ENCODE peak calls at places on chromosomes 11 and 22, in nine cellular contexts. V is cardiac muscle cell, C is OCI-LY7, K is AG09309, L is NCI-H1105, R is astrocyte of the spinal cord, B is astrocyte of the cerebellum, N is testis, F is hepatic stellate cell. M is an unnamed sample.

GRCh38 chr22:31748490-31748889 is 1.4 kb downstream of the PRR14L start:
- DNase-seq in V (no peak), C (no peak), K (no peak), L (no peak), R (no peak), B (no peak), N (no peak), F (no peak), M (no peak)

GRCh38 chr22:48084041-48084748 is 1321.7 kb downstream of the TBC1D22A start:
- DNase-seq in V (no peak), C (peak; percentile 46), K (no peak), L (no peak), R (no peak), B (no peak), N (no peak), F (no peak), M (no peak)

GRCh38 chr22:27971926-27972325 is 52.9 kb upstream of the PITPNB start:
- DNase-seq in V (no peak), C (no peak), K (no peak), L (no peak), R (no peak), B (no peak), N (no peak), F (no peak), M (no peak)

GRCh38 chr22:49411236-49411635 is 416.4 kb downstream of the BRD1 start:
- DNase-seq in V (no peak), C (no peak), K (no peak), L (no peak), R (no peak), B (no peak), N (no peak), F (no peak), M (no peak)

GRCh38 chr11:94504689-94505293 is 7.5 kb upstream of the C11orf97 start:
- DNase-seq in V (peak; percentile 50), C (peak; percentile 64), K (no peak), L (peak; percentile 27), R (peak; percentile 67), B (peak; percentile 62), N (no peak), F (no peak), M (peak; percentile 49)

GRCh38 chr22:46773074-46773473 is 10.6 kb downstream of the TBC1D22A start:
- DNase-seq in V (no peak), C (peak; percentile 30), K (no peak), L (no peak), R (no peak), B (no peak), N (no peak), F (no peak), M (no peak)

GRCh38 chr11:6606471-6607189 is 3.1 kb downstream of the ILK start:
- DNase-seq in V (peak; percentile 96), C (peak; percentile 52), K (peak; percentile 67), L (peak; percentile 3), R (peak; percentile 92), B (peak; percentile 84), N (peak; percentile 95), F (peak; percentile 96), M (peak; percentile 63)

GRCh38 chr11:70712471-70712870 is 314.1 kb downstream of the CTTN start:
- DNase-seq in V (no peak), C (no peak), K (no peak), L (no peak), R (no peak), B (no peak), N (no peak), F (no peak), M (no peak)

GRCh38 chr11:65555693-65556231 is 2.4 kb downstream of the LTBP3 start:
- DNase-seq in V (no peak), C (no peak), K (peak; percentile 64), L (no peak), R (peak; percentile 90), B (no peak), N (no peak), F (peak; percentile 87), M (no peak)

GRCh38 chr11:17810736-17811135 is 76.2 kb downstream of the KCNC1 start:
- DNase-seq in V (peak; percentile 53), C (no peak), K (no peak), L (no peak), R (peak; percentile 37), B (peak; percentile 34), N (peak; percentile 89), F (no peak), M (no peak)

GRCh38 chr11:71420455-71421241 is 27.5 kb downstream of the DHCR7 start:
- DNase-seq in V (peak; percentile 49), C (peak; percentile 81), K (no peak), L (peak; percentile 33), R (peak; percentile 41), B (no peak), N (peak; percentile 66), F (peak; percentile 63), M (no peak)

GRCh38 chr11:80700386-80700785 is 1259.6 kb upstream of the TENM4 start:
- DNase-seq in V (no peak), C (no peak), K (no peak), L (no peak), R (no peak), B (no peak), N (no peak), F (no peak), M (no peak)

GRCh38 chr11:415640-416041 is 842 bp upstream of the SIGIRR start:
- DNase-seq in V (no peak), C (no peak), K (no peak), L (no peak), R (no peak), B (no peak), N (no peak), F (no peak), M (no peak)

GRCh38 chr11:117824571-117825537 is at the start of gene FXYD2:
- DNase-seq in V (no peak), C (no peak), K (no peak), L (no peak), R (no peak), B (no peak), N (peak; percentile 63), F (no peak), M (no peak)

GRCh38 chr11:118921929-118922744 is 3.6 kb downstream of the BCL9L start:
- DNase-seq in V (peak; percentile 85), C (no peak), K (no peak), L (no peak), R (no peak), B (no peak), N (peak; percentile 91), F (peak; percentile 81), M (no peak)

GRCh38 chr11:128503231-128503991 is 83.9 kb downstream of the ETS1 start:
- DNase-seq in V (no peak), C (no peak), K (peak; percentile 88), L (no peak), R (peak; percentile 89), B (no peak), N (no peak), F (no peak), M (no peak)

GRCh38 chr11:62005231-62005661 is 37.8 kb upstream of the FTH1 start:
- DNase-seq in V (no peak), C (no peak), K (no peak), L (no peak), R (no peak), B (no peak), N (no peak), F (no peak), M (no peak)

GRCh38 chr11:104735013-104735412 is 163.2 kb downstream of the CASP12 start:
- DNase-seq in V (no peak), C (no peak), K (no peak), L (no peak), R (no peak), B (no peak), N (no peak), F (no peak), M (no peak)

GRCh38 chr22:23276656-23277582 is 96.6 kb downstream of the BCR start:
- DNase-seq in V (no peak), C (no peak), K (no peak), L (no peak), R (no peak), B (no peak), N (no peak), F (no peak), M (no peak)

GRCh38 chr22:23070418-23071162 is at the start of gene GNAZ:
- DNase-seq in V (peak; percentile 30), C (peak; percentile 67), K (no peak), L (peak; percentile 23), R (no peak), B (no peak), N (no peak), F (no peak), M (no peak)

GRCh38 chr11:34682822-34683221 is 61.9 kb downstream of the EHF start:
- DNase-seq in V (no peak), C (no peak), K (peak; percentile 0), L (no peak), R (no peak), B (peak; percentile 1), N (no peak), F (no peak), M (no peak)

GRCh38 chr11:127345819-127346459 is 345.4 kb upstream of the KIRREL3 start:
- DNase-seq in V (peak; percentile 59), C (peak; percentile 35), K (no peak), L (peak; percentile 49), R (peak; percentile 22), B (peak; percentile 2), N (peak; percentile 58), F (peak; percentile 50), M (no peak)

GRCh38 chr11:11083441-11083840 is 225.6 kb upstream of the ZBED5 start:
- DNase-seq in V (no peak), C (no peak), K (no peak), L (no peak), R (no peak), B (no peak), N (no peak), F (no peak), M (no peak)

GRCh38 chr11:57974830-57975229 is 48.9 kb upstream of the OR9Q1 start:
- DNase-seq in V (no peak), C (no peak), K (no peak), L (no peak), R (peak; percentile 1), B (no peak), N (no peak), F (no peak), M (peak; percentile 1)

GRCh38 chr11:126522152-126522551 is 166.7 kb downstream of the ST3GAL4 start:
- DNase-seq in V (no peak), C (no peak), K (no peak), L (no peak), R (no peak), B (no peak), N (no peak), F (no peak), M (no peak)

GRCh38 chr11:113550179-113550578 is 75.0 kb upstream of the DRD2 start:
- DNase-seq in V (peak; percentile 13), C (no peak), K (no peak), L (no peak), R (no peak), B (no peak), N (no peak), F (no peak), M (no peak)

GRCh38 chr11:6351782-6352181 is 31.5 kb upstream of the CAVIN3 start:
- DNase-seq in V (no peak), C (no peak), K (no peak), L (no peak), R (no peak), B (no peak), N (no peak), F (no peak), M (no peak)

GRCh38 chr11:16191212-16191851 is 165.0 kb downstream of the SOX6 start:
- DNase-seq in V (no peak), C (peak; percentile 60), K (no peak), L (peak; percentile 24), R (no peak), B (no peak), N (peak; percentile 49), F (no peak), M (no peak)

GRCh38 chr11:69427906-69428880 is 53.3 kb upstream of the LINC01488 start:
- DNase-seq in V (no peak), C (no peak), K (no peak), L (no peak), R (no peak), B (no peak), N (no peak), F (no peak), M (no peak)

GRCh38 chr11:28521075-28521474 is 412.9 kb downstream of the METTL15 start:
- DNase-seq in V (no peak), C (no peak), K (no peak), L (peak; percentile 6), R (no peak), B (no peak), N (no peak), F (no peak), M (no peak)

GRCh38 chr22:27850000-27850465 is 48.5 kb upstream of the MN1 start:
- DNase-seq in V (no peak), C (no peak), K (no peak), L (no peak), R (peak; percentile 60), B (peak; percentile 63), N (peak; percentile 59), F (no peak), M (peak; percentile 13)